ENCODE peak calls at places on chromosome X, in seven cellular contexts. F, Q, K, U, B, C and G are unnamed samples.

GRCh38 chrX:155188786-155189185 is 27.5 kb upstream of the VBP1 start:
- DNase-seq in F (no peak), Q (no peak), K (no peak), U (no peak), B (no peak), C (no peak), G (no peak)

GRCh38 chrX:109854096-109854495 is 121.0 kb upstream of the ACSL4 start:
- DNase-seq in F (no peak), Q (no peak), K (no peak), U (no peak), B (no peak), C (no peak), G (no peak)

GRCh38 chrX:38868941-38869378 is 67.7 kb downstream of the MID1IP1 start:
- DNase-seq in F (no peak), Q (no peak), K (no peak), U (no peak), B (no peak), C (no peak), G (peak; percentile 28)

GRCh38 chrX:16695079-16695676 is 17.3 kb downstream of the CTPS2 start:
- DNase-seq in F (no peak), Q (peak; percentile 73), K (no peak), U (peak; percentile 45), B (peak; percentile 61), C (no peak), G (peak; percentile 73)

GRCh38 chrX:37825225-37825842 is 22.0 kb downstream of the DYNLT3 start:
- DNase-seq in F (no peak), Q (peak; percentile 27), K (no peak), U (no peak), B (peak; percentile 58), C (no peak), G (peak; percentile 39)

GRCh38 chrX:139831689-139832456 is 101.0 kb downstream of the ATP11C start:
- DNase-seq in F (no peak), Q (peak; percentile 20), K (no peak), U (no peak), B (no peak), C (no peak), G (peak; percentile 18)

GRCh38 chrX:53395605-53396298 is 26.7 kb downstream of the SMC1A start:
- DNase-seq in F (no peak), Q (no peak), K (no peak), U (no peak), B (no peak), C (no peak), G (no peak)

GRCh38 chrX:24647257-24648058 is at the start of gene PCYT1B:
- DNase-seq in F (no peak), Q (peak; percentile 68), K (peak; percentile 81), U (peak; percentile 35), B (peak; percentile 70), C (no peak), G (peak; percentile 75)

GRCh38 chrX:2692221-2693122 is 1.4 kb downstream of the CD99 start:
- DNase-seq in F (no peak), Q (peak; percentile 32), K (peak; percentile 86), U (peak; percentile 63), B (peak; percentile 72), C (no peak), G (peak; percentile 77)

GRCh38 chrX:48465336-48465933 is 4.6 kb downstream of the SLC38A5 start:
- DNase-seq in F (peak; percentile 86), Q (no peak), K (no peak), U (no peak), B (no peak), C (no peak), G (no peak)

GRCh38 chrX:129310000-129310399 is 213.3 kb downstream of the SMARCA1 start:
- DNase-seq in F (no peak), Q (no peak), K (no peak), U (no peak), B (no peak), C (no peak), G (no peak)

GRCh38 chrX:75911716-75912115 is 126.7 kb upstream of the MAGEE2 start:
- DNase-seq in F (no peak), Q (no peak), K (no peak), U (no peak), B (no peak), C (no peak), G (no peak)

GRCh38 chrX:70013483-70014222 is 36.1 kb downstream of the AWAT2 start:
- DNase-seq in F (no peak), Q (no peak), K (no peak), U (peak; percentile 45), B (no peak), C (no peak), G (no peak)

GRCh38 chrX:110087485-110088356 is 84.8 kb downstream of the TMEM164 start:
- DNase-seq in F (peak; percentile 80), Q (no peak), K (no peak), U (no peak), B (no peak), C (no peak), G (peak; percentile 22)

GRCh38 chrX:40809210-40809609 is 73.9 kb upstream of the MED14 start:
- DNase-seq in F (no peak), Q (no peak), K (no peak), U (no peak), B (no peak), C (no peak), G (no peak)

GRCh38 chrX:18591834-18592233 is 80.1 kb downstream of the RS1 start:
- DNase-seq in F (no peak), Q (no peak), K (no peak), U (no peak), B (no peak), C (no peak), G (no peak)

GRCh38 chrX:30935985-30936384 is 46.9 kb upstream of the TAB3 start:
- DNase-seq in F (no peak), Q (no peak), K (no peak), U (no peak), B (peak; percentile 44), C (no peak), G (no peak)

GRCh38 chrX:96481831-96482230 is 202.8 kb upstream of the DIAPH2 start:
- DNase-seq in F (no peak), Q (no peak), K (no peak), U (no peak), B (no peak), C (no peak), G (no peak)

GRCh38 chrX:44536198-44536597 is 6.5 kb downstream of the FUNDC1 start:
- DNase-seq in F (no peak), Q (no peak), K (no peak), U (no peak), B (no peak), C (no peak), G (no peak)

GRCh38 chrX:109619816-109620215 is 5.2 kb downstream of the KCNE5 start:
- DNase-seq in F (no peak), Q (no peak), K (no peak), U (no peak), B (no peak), C (no peak), G (no peak)

GRCh38 chrX:111040377-111041017 is 55.5 kb upstream of the PAK3 start:
- DNase-seq in F (no peak), Q (no peak), K (no peak), U (no peak), B (no peak), C (no peak), G (no peak)

GRCh38 chrX:54481751-54482150 is 14.3 kb downstream of the FGD1 start:
- DNase-seq in F (no peak), Q (no peak), K (no peak), U (no peak), B (no peak), C (no peak), G (no peak)

GRCh38 chrX:65392284-65392683 is 142.3 kb downstream of the LAS1L start:
- DNase-seq in F (no peak), Q (no peak), K (no peak), U (no peak), B (no peak), C (peak; percentile 58), G (no peak)
- H3K4me3 ChIP-seq in F (no peak overlapping the region), Q (no peak overlapping the region), K (no peak overlapping the region), U (no peak overlapping the region), B (no peak overlapping the region), C (no peak overlapping the region), G (no peak overlapping the region)

GRCh38 chrX:132875705-132876508 is 82.5 kb downstream of the HS6ST2 start:
- DNase-seq in F (no peak), Q (no peak), K (no peak), U (no peak), B (no peak), C (no peak), G (no peak)

GRCh38 chrX:132876509-132876837 is 82.0 kb downstream of the HS6ST2 start:
- DNase-seq in F (no peak), Q (no peak), K (no peak), U (no peak), B (no peak), C (no peak), G (no peak)

GRCh38 chrX:132877954-132878536 is 80.4 kb downstream of the HS6ST2 start:
- DNase-seq in F (no peak), Q (no peak), K (no peak), U (no peak), B (no peak), C (no peak), G (no peak)

DNA sequence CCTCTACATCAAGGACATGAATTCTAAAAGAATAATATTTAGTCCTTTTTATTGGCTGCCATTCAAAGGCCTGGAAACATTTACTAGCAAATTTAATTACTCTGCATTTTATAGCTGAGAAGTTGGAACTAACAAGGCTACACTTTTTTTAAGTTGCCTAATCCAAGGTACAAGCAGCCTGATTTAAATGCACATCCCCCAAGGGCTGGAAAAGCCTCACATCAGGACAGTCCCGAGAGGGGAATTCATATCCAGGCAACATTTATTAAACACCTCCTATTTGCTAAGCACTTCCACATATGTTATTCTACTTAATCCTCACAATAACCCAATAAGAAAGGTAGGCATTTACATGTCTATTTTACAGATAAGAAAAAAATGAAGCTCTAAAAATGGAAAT is 81.5 kb downstream of the HS6ST2 start:
- DNase-seq in F (no peak), Q (no peak), K (no peak), U (no peak), B (no peak), C (no peak), G (no peak)
- H3K4me3 ChIP-seq in F (no peak overlapping the region), Q (no peak overlapping the region), K (no peak overlapping the region), U (no peak overlapping the region), B (no peak overlapping the region), C (no peak overlapping the region), G (no peak overlapping the region)

DNA sequence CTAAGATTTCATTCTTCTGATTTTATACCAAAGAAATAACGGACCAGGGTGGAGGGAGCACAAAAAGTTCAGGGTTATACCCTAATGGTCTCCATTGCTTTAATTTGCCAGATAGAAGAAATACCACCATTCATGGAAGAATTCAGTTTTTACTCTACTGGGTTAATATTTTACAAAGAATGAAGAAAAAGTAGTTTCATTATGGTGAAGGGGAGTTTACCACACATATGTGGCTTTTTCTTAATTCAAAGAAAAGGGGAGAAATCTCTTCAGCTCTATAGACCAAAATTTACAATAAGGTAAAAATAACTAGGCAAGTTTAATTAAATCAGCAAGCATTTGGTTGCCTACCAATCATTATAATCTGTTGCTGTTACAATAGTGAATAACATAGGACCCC is 37.6 kb downstream of the CASK start:
- DNase-seq in F (no peak), Q (no peak), K (no peak), U (no peak), B (no peak), C (no peak), G (no peak)
- H3K4me3 ChIP-seq in F (no peak overlapping the region), Q (no peak overlapping the region), K (no peak overlapping the region), U (no peak overlapping the region), B (no peak overlapping the region), C (no peak overlapping the region), G (no peak overlapping the region)

DNA sequence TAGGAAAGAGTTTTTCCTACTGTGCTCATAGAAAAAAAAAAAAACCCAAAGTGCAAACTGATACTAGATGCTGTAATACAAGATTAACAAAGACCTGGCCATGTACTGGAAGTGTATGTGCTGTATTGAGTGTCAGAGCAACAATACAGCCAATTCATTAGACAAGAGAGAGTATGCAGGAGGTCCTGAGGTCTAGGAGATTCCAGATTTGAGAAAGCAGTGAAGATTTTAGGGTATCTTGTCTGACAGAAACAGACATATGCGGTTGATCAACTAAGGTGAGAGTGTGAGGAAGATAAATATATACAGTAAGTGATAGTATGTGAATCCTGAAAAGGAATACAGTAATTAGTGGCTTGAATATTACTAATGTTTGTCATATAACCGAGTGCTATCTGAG is 3.0 kb downstream of the GPR174 start:
- DNase-seq in F (no peak), Q (no peak), K (no peak), U (no peak), B (no peak), C (no peak), G (no peak)
- H3K4me3 ChIP-seq in F (no peak overlapping the region), Q (no peak overlapping the region), K (no peak overlapping the region), U (no peak overlapping the region), B (no peak overlapping the region), C (no peak overlapping the region), G (no peak overlapping the region)